ENCODE peak calls at places on chromosome 16, in nine cellular contexts. G is nephron progenitor cell, Y is heart left ventricle, E is HFF-Myc, J is astrocyte of the spinal cord, M is neural progenitor cell, C is activated B cell treated with CpG ODN at 0.5 μM for 24 hours, W is thyroid gland, V is thoracic aorta. X is an unnamed sample.

GRCh38 chr16:74626741-74627416 is 20.0 kb upstream of the GLG1 start:
- DNase-seq in C (no peak), W (no peak), Y (no peak), E (no peak), G (no peak), M (no peak), J (peak), V (no peak), X (no peak)

GRCh38 chr16:48295493-48296281 is 48.3 kb upstream of the ABCC11 start:
- DNase-seq in W (no peak), E (no peak), M (no peak), V (no peak), C (no peak), J (no peak), G (no peak), Y (no peak), X (no peak)

GRCh38 chr16:1058216-1058615 is 14.3 kb upstream of the SSTR5 start:
- DNase-seq in E (no peak), M (no peak), W (no peak), V (no peak), J (no peak), G (no peak), C (no peak), Y (no peak), X (no peak)

GRCh38 chr16:56824335-56824734 is 40.7 kb upstream of the SLC12A3 start:
- DNase-seq in G (no peak), J (peak), C (no peak), W (peak), E (no peak), M (peak), V (no peak), Y (peak), X (no peak)

GRCh38 chr16:21083729-21084268 is 66.8 kb downstream of the DNAH3 start:
- DNase-seq in Y (peak), E (no peak), J (peak), W (peak), G (peak), C (peak), M (peak), V (peak), X (no peak)

GRCh38 chr16:54633943-54634362 is 296.7 kb upstream of the IRX5 start:
- DNase-seq in C (no peak), Y (peak), W (peak), E (no peak), M (peak), G (peak), J (peak), V (peak), X (no peak)

GRCh38 chr16:88705076-88705684 is 1.0 kb downstream of the RNF166 start:
- DNase-seq in E (no peak), G (no peak), C (no peak), J (no peak), M (no peak), V (no peak), W (peak), Y (peak), X (no peak)

GRCh38 chr16:83682858-83683235 is 124.9 kb upstream of the HSBP1 start:
- DNase-seq in V (no peak), E (no peak), M (no peak), Y (no peak), C (no peak), W (peak), G (no peak), J (no peak), X (no peak)

GRCh38 chr16:71929048-71929447 is 33.7 kb downstream of the IST1 start:
- DNase-seq in C (no peak), J (peak), M (no peak), E (peak), V (no peak), Y (peak), G (no peak), W (no peak), X (no peak)

GRCh38 chr16:53605979-53606378 is 97.7 kb downstream of the RPGRIP1L start:
- DNase-seq in J (no peak), Y (no peak), V (no peak), G (no peak), M (no peak), C (no peak), W (no peak), E (no peak), X (no peak)

GRCh38 chr16:62253926-62254325 is 217.7 kb upstream of the CDH8 start:
- DNase-seq in W (no peak), C (no peak), Y (no peak), E (no peak), V (no peak), G (no peak), M (no peak), J (no peak), X (no peak)

GRCh38 chr16:54546481-54546880 is 259.9 kb upstream of the IRX3 start:
- DNase-seq in V (no peak), W (no peak), M (peak), J (no peak), Y (no peak), C (no peak), E (no peak), G (no peak), X (no peak)

GRCh38 chr16:46822270-46822669 is 8.7 kb downstream of the C16orf87 start:
- DNase-seq in E (no peak), J (peak), G (no peak), C (no peak), M (no peak), V (no peak), W (no peak), Y (no peak), X (no peak)

GRCh38 chr16:18804540-18804939 is 3.2 kb upstream of the ARL6IP1 start:
- DNase-seq in C (no peak), E (no peak), G (no peak), Y (no peak), W (no peak), V (no peak), M (peak), J (no peak), X (no peak)

GRCh38 chr16:14097182-14097951 is 26.2 kb downstream of the MRTFB start:
- DNase-seq in M (peak), Y (no peak), W (peak), V (no peak), E (no peak), G (no peak), J (no peak), C (no peak), X (no peak)

GRCh38 chr16:4520913-4521312 is 17.7 kb downstream of the CDIP1 start:
- DNase-seq in C (no peak), M (no peak), J (peak), V (no peak), W (no peak), Y (no peak), E (no peak), G (no peak), X (no peak)

GRCh38 chr16:11099672-11100195 is 155.4 kb downstream of the CLEC16A start:
- DNase-seq in W (peak), V (no peak), G (no peak), E (no peak), C (no peak), M (no peak), J (no peak), Y (no peak), X (no peak)

GRCh38 chr16:11102523-11102898 is 153.5 kb downstream of the SOCS1 start:
- DNase-seq in J (no peak), E (no peak), M (no peak), V (no peak), W (no peak), G (no peak), C (no peak), Y (no peak), X (no peak)

GRCh38 chr16:11101283-11101682 is 154.7 kb downstream of the SOCS1 start:
- DNase-seq in Y (no peak), M (no peak), G (no peak), C (no peak), W (no peak), V (no peak), J (no peak), E (no peak), X (no peak)

GRCh38 chr16:11100239-11100750 is 155.7 kb downstream of the SOCS1 start:
- DNase-seq in M (peak), Y (peak), G (peak), V (no peak), C (no peak), J (peak), W (peak), E (peak), X (no peak)

GRCh38 chr16:11101695-11102522 is 154.1 kb downstream of the SOCS1 start:
- DNase-seq in V (no peak), E (no peak), Y (no peak), W (no peak), G (no peak), M (no peak), J (no peak), C (no peak), X (no peak)
- TF ChIP-seq CTCF in V (no peak), E (no peak), Y (no peak), W (no peak), G (no peak), M (no peak), J (peak), C (no peak), X (no peak)

GRCh38 chr16:66911112-66911511 is 7.6 kb downstream of the CDH16 start:
- DNase-seq in E (no peak), J (no peak), M (no peak), C (no peak), W (no peak), V (no peak), G (no peak), Y (no peak), X (no peak)

GRCh38 chr16:66908116-66908515 is 10.6 kb downstream of the CDH16 start:
- DNase-seq in G (no peak), M (no peak), W (no peak), V (no peak), J (no peak), Y (no peak), C (no peak), E (no peak), X (no peak)

GRCh38 chr16:66911801-66912200 is 6.9 kb downstream of the CDH16 start:
- DNase-seq in G (no peak), M (no peak), C (no peak), E (no peak), Y (peak), J (no peak), V (no peak), W (no peak), X (no peak)

GRCh38 chr16:66908762-66909559 is 9.7 kb downstream of the CDH16 start:
- DNase-seq in M (no peak), G (no peak), J (no peak), W (no peak), Y (no peak), E (no peak), V (no peak), C (no peak), X (no peak)

DNA sequence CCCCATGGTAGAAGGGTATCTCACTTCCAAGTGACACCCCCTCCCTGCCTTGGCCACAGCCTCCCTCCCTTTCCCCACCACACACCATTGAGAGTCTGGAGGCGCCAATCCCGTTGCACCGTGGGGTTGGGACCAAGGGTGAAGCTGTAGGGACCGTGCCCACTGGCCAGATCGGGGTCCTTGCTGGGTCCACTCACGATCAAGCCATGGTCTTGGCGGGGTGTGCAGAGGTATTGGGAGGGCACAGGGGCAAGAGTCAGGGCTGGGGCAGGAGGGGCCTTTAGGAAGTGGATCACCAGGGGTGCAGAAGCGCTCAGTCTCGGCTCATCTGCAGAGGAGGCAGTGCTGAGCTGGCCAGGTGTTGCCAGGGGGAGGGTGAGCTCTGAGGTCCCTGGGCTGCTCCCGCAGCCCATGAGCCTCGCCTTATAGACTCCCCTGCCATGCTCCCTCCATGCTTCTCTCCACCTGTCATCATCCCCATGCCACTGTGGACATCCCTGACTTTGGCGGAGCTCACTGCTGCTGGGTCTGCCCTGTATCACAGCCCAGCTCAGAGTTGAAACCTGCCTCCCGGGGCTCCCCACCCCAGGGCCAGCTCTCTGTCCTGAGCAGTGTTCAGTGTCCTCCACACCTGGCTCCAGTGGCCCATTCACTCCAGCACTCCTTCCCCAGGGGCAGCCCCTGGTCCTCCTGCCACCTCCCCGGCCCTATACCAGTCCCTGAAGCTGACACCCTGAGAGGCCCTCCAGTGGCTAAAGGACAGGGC is 8.3 kb downstream of the CDH16 start:
- DNase-seq in G (no peak), M (no peak), V (no peak), Y (no peak), J (no peak), E (no peak), W (no peak), C (no peak), X (no peak)
- TF ChIP-seq CTCF in G (no peak), M (no peak), V (no peak), Y (no peak), J (no peak), E (no peak), W (no peak), C (no peak), X (no peak)

DNA sequence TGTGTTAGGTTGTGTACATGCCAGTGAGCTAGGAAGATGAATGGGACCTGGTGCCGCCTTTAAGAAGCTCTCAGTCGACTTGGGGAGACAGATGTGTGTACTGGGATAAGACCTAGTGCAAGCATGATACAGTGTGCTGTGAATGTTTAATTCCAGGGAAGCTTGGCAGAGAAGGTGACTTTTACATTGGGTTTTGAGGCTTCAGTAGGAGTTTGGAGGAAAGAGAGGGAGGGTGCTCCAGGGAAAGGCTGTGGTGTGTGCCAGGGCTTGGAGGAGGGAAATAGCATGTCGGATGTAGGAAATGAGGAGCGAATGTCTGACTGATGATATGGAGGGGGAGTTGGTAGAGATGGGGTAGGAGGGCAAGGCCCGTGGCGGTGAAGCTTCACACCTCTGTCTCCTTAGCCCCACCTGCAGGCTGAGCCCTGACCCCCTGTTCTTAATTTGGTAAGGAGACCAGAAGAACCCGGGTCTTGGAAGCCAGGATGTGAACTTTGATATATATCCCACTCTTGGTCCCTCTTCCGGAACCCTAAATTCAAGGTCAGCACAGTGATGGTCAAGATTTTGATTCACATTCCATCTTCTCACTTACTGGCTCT is 76.6 kb downstream of the PLCG2 start:
- DNase-seq in Y (no peak), E (no peak), C (no peak), V (no peak), W (no peak), J (no peak), G (no peak), M (no peak), X (no peak)
- TF ChIP-seq CTCF in Y (no peak), E (no peak), C (no peak), V (no peak), W (no peak), J (no peak), G (no peak), M (peak), X (no peak)

DNA sequence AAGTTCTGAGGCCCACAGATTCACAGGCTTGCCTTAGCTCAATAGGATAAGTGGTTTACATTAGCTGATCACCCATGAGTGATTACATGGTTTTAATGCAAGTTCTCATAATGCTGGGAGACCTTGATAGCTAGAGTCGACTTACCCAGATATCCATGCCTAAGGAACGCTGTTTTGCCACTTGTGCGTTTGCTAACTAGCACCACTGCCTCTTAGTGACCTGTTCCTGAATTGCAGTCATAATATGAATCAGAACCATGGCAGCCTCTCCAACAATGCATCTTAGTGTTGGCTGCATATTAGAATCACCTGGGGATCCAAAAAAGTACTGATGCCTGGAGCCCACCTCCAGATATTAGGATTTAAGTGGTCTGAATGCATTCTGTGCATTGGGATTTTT is 251.1 kb upstream of the CDH5 start:
- DNase-seq in J (no peak), W (no peak), V (no peak), C (no peak), E (no peak), Y (no peak), M (no peak), G (no peak), X (no peak)
- TF ChIP-seq CTCF in J (no peak), W (no peak), V (no peak), C (no peak), E (peak), Y (no peak), M (peak), G (no peak), X (no peak)

GRCh38 chr16:27445502-27446175 is 43.7 kb downstream of the IL21R start:
- DNase-seq in M (no peak), J (no peak), E (no peak), Y (peak), C (no peak), V (no peak), W (no peak), G (no peak), X (no peak)
- TF ChIP-seq CTCF in M (no peak), J (peak), E (no peak), Y (no peak), C (no peak), V (no peak), W (no peak), G (no peak), X (no peak)